ENCODE peak calls at places on chromosomes 13 and 19, in five cellular contexts. One of them, this sample, is unnamed. For H3K27me3, the result is how much of the 10 kb centered on the place peaks cover.

GRCh38 chr13:76812206-76812882 is 73.9 kb downstream of the KCTD12 start:
- DNase-seq in mesenchymal stem cell: no peak
- DNase-seq in psoas muscle: peak
- DNase-seq in Peyer's patch: no peak
- DNase-seq in upper lobe of right lung: no peak
- DNase-seq in this sample: no peak

GRCh38 chr19:33239223-33239975 is 13.7 kb upstream of the SLC7A10 start:
- DNase-seq in mesenchymal stem cell: no peak
- DNase-seq in psoas muscle: no peak
- DNase-seq in Peyer's patch: no peak
- DNase-seq in upper lobe of right lung: no peak
- DNase-seq in this sample: no peak

GRCh38 chr13:41306271-41307150 is 4.6 kb upstream of the NAA16 start:
- DNase-seq in mesenchymal stem cell: no peak
- DNase-seq in psoas muscle: no peak
- DNase-seq in Peyer's patch: no peak
- DNase-seq in upper lobe of right lung: no peak
- DNase-seq in this sample: peak

GRCh38 chr13:42211704-42212103 is 60.2 kb upstream of the AKAP11 start:
- DNase-seq in mesenchymal stem cell: peak
- DNase-seq in psoas muscle: no peak
- DNase-seq in Peyer's patch: no peak
- DNase-seq in upper lobe of right lung: no peak
- DNase-seq in this sample: peak

GRCh38 chr19:3932931-3933810 is at the start of gene NMRK2:
- DNase-seq in mesenchymal stem cell: no peak
- DNase-seq in psoas muscle: peak
- DNase-seq in Peyer's patch: no peak
- DNase-seq in upper lobe of right lung: no peak
- DNase-seq in this sample: no peak

GRCh38 chr19:15776991-15777787 is 10.3 kb upstream of the OR10H5 start:
- DNase-seq in mesenchymal stem cell: no peak
- DNase-seq in psoas muscle: no peak
- DNase-seq in Peyer's patch: no peak
- DNase-seq in upper lobe of right lung: peak
- DNase-seq in this sample: no peak

GRCh38 chr13:94716016-94716415 is 3.7 kb upstream of the SOX21 start:
- DNase-seq in mesenchymal stem cell: no peak
- DNase-seq in psoas muscle: no peak
- DNase-seq in Peyer's patch: no peak
- DNase-seq in upper lobe of right lung: no peak
- DNase-seq in this sample: no peak

GRCh38 chr13:37361608-37362007 is 237.0 kb downstream of the POSTN start:
- DNase-seq in mesenchymal stem cell: no peak
- DNase-seq in psoas muscle: no peak
- DNase-seq in Peyer's patch: no peak
- DNase-seq in upper lobe of right lung: no peak
- DNase-seq in this sample: no peak

GRCh38 chr19:1366899-1367870 is 16.5 kb upstream of the NDUFS7 start:
- DNase-seq in mesenchymal stem cell: no peak
- DNase-seq in psoas muscle: no peak
- DNase-seq in Peyer's patch: no peak
- DNase-seq in upper lobe of right lung: no peak
- DNase-seq in this sample: no peak

GRCh38 chr13:114131581-114132418 is 623 bp downstream of the RASA3 start:
- DNase-seq in mesenchymal stem cell: no peak
- DNase-seq in psoas muscle: peak
- DNase-seq in Peyer's patch: no peak
- DNase-seq in upper lobe of right lung: no peak
- DNase-seq in this sample: peak

GRCh38 chr19:33763661-33764343 is 32.9 kb upstream of the KCTD15 start:
- DNase-seq in mesenchymal stem cell: no peak
- DNase-seq in psoas muscle: no peak
- DNase-seq in Peyer's patch: no peak
- DNase-seq in upper lobe of right lung: no peak
- DNase-seq in this sample: no peak

GRCh38 chr13:106052200-106052767 is 483.2 kb downstream of the EFNB2 start:
- DNase-seq in mesenchymal stem cell: peak
- DNase-seq in psoas muscle: no peak
- DNase-seq in Peyer's patch: no peak
- DNase-seq in upper lobe of right lung: no peak
- DNase-seq in this sample: peak
- H3K27me3 ChIP-seq in mesenchymal stem cell: under half
- H3K27me3 ChIP-seq in psoas muscle: under half
- H3K27me3 ChIP-seq in Peyer's patch: under half
- H3K27me3 ChIP-seq in upper lobe of right lung: under half
- H3K27me3 ChIP-seq in this sample: under half

GRCh38 chr19:6064016-6064702 is 46.1 kb downstream of the RFX2 start:
- DNase-seq in mesenchymal stem cell: no peak
- DNase-seq in psoas muscle: no peak
- DNase-seq in Peyer's patch: no peak
- DNase-seq in upper lobe of right lung: peak
- DNase-seq in this sample: no peak
- H3K27me3 ChIP-seq in mesenchymal stem cell: under half
- H3K27me3 ChIP-seq in psoas muscle: under half
- H3K27me3 ChIP-seq in Peyer's patch: under half
- H3K27me3 ChIP-seq in upper lobe of right lung: under half
- H3K27me3 ChIP-seq in this sample: under half

DNA sequence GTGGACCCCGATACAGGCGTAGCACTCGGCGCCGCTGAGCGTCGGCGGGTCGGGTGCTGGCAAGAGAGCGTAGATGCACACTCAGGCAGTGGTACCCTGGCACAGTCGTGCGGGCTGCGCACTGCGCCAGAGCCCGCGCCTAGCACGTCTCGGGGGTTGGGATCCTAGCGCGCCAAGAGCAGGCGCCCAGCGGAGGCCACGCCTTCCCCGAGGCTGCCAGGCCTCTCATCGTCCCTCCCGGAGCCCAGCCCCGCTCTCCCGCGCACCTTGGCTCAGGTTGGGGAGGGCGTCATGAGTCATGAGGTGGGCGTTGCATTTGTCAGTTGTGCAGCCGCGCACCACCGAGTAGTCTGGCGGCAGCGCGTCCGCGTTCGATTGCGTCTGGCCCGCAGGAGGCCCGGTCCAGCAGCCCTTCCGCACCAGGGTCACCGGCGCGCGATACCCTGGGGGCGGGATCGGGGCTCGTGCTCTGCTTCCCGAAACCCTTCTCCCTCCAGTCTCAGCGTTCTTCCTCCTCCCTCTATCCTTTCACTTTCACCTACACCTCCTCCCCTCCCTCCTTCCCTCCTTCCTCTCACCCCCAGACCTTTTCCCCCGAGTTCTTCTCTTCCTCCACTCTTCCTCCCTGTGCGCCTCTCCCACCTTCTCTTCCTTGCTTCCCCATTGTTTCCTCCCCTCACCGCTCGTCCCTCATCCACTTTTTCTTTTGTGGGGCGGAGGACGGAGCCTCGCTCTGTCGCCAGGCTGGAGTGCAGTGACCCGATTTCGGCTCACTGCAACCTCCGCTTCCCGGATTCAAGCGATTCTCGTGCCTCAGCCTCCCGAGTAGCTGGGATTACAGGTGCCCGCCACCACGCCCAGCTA is 3.5 kb downstream of the LYPD5 start:
- DNase-seq in mesenchymal stem cell: no peak
- DNase-seq in psoas muscle: no peak
- DNase-seq in Peyer's patch: peak
- DNase-seq in upper lobe of right lung: peak
- DNase-seq in this sample: no peak
- H3K27me3 ChIP-seq in mesenchymal stem cell: under half
- H3K27me3 ChIP-seq in psoas muscle: under half
- H3K27me3 ChIP-seq in Peyer's patch: under half
- H3K27me3 ChIP-seq in upper lobe of right lung: under half
- H3K27me3 ChIP-seq in this sample: under half

GRCh38 chr13:112078216-112078615 is 11.3 kb downstream of the SOX1 start:
- DNase-seq in mesenchymal stem cell: no peak
- DNase-seq in psoas muscle: no peak
- DNase-seq in Peyer's patch: no peak
- DNase-seq in upper lobe of right lung: no peak
- DNase-seq in this sample: no peak
- H3K27me3 ChIP-seq in mesenchymal stem cell: under half
- H3K27me3 ChIP-seq in psoas muscle: half or more
- H3K27me3 ChIP-seq in Peyer's patch: under half
- H3K27me3 ChIP-seq in upper lobe of right lung: half or more
- H3K27me3 ChIP-seq in this sample: under half

GRCh38 chr13:25375727-25376358 is 4.1 kb downstream of the ATP8A2 start:
- DNase-seq in mesenchymal stem cell: peak
- DNase-seq in psoas muscle: no peak
- DNase-seq in Peyer's patch: no peak
- DNase-seq in upper lobe of right lung: no peak
- DNase-seq in this sample: no peak
- H3K27me3 ChIP-seq in mesenchymal stem cell: under half
- H3K27me3 ChIP-seq in psoas muscle: under half
- H3K27me3 ChIP-seq in Peyer's patch: under half
- H3K27me3 ChIP-seq in upper lobe of right lung: under half
- H3K27me3 ChIP-seq in this sample: under half